ENCODE peak calls at places on chromosomes 12 and 14, in five cellular contexts. L, N, O, V and D are unnamed samples.

GRCh38 chr12:115710104-115710564 is 567.4 kb downstream of the MED13L start:
- DNase-seq in L (peak), N (peak), O (no peak), V (peak), D (peak)

GRCh38 chr14:77324816-77325745 is 4.2 kb downstream of the GSTZ1 start:
- DNase-seq in L (no peak), N (no peak), O (no peak), V (no peak), D (no peak)

GRCh38 chr12:46470039-46470627 is 97.6 kb upstream of the SLC38A2 start:
- DNase-seq in L (no peak), N (no peak), O (no peak), V (no peak), D (no peak)

GRCh38 chr12:53737951-53738833 is 10.9 kb upstream of the CALCOCO1 start:
- DNase-seq in L (no peak), N (no peak), O (no peak), V (no peak), D (no peak)

GRCh38 chr12:49750027-49750977 is 8.9 kb downstream of the TMBIM6 start:
- DNase-seq in L (peak), N (peak), O (no peak), V (peak), D (peak)

GRCh38 chr14:98227000-98227726 is 1044.8 kb downstream of the BCL11B start:
- DNase-seq in L (no peak), N (no peak), O (no peak), V (no peak), D (no peak)

GRCh38 chr12:69779928-69780327 is 41.3 kb downstream of the RAB3IP start:
- DNase-seq in L (peak), N (peak), O (no peak), V (peak), D (no peak)

GRCh38 chr14:58560208-58560607 is 77.6 kb upstream of the DACT1 start:
- DNase-seq in L (peak), N (peak), O (no peak), V (peak), D (no peak)

GRCh38 chr12:109835827-109836226 is 2.6 kb upstream of the TRPV4 start:
- DNase-seq in L (no peak), N (no peak), O (no peak), V (no peak), D (no peak)

GRCh38 chr12:482061-482460 is 22.3 kb downstream of the B4GALNT3 start:
- DNase-seq in L (no peak), N (no peak), O (no peak), V (no peak), D (no peak)

GRCh38 chr12:27524839-27525238 is 833 bp downstream of the PPFIBP1 start:
- DNase-seq in L (peak), N (peak), O (no peak), V (peak), D (no peak)

GRCh38 chr12:123141615-123142517 is 9.0 kb downstream of the PITPNM2 start:
- DNase-seq in L (peak), N (peak), O (peak), V (peak), D (no peak)

GRCh38 chr12:110370732-110371141 is 32.8 kb downstream of the ANAPC7 start:
- DNase-seq in L (peak), N (no peak), O (no peak), V (no peak), D (no peak)

GRCh38 chr12:51471465-51471864 is 46.8 kb downstream of the SLC4A8 start:
- DNase-seq in L (no peak), N (no peak), O (no peak), V (peak), D (no peak)

GRCh38 chr12:34342048-34342447 is 319.8 kb downstream of the ALG10 start:
- DNase-seq in L (no peak), N (no peak), O (no peak), V (no peak), D (no peak)

GRCh38 chr12:34341362-34341733 is 319.1 kb downstream of the ALG10 start:
- DNase-seq in L (no peak), N (no peak), O (no peak), V (no peak), D (no peak)

GRCh38 chr12:34344851-34345522 is 322.7 kb downstream of the ALG10 start:
- DNase-seq in L (no peak), N (no peak), O (no peak), V (no peak), D (no peak)

GRCh38 chr12:34343766-34344165 is 321.5 kb downstream of the ALG10 start:
- DNase-seq in L (no peak), N (no peak), O (no peak), V (no peak), D (no peak)

DNA sequence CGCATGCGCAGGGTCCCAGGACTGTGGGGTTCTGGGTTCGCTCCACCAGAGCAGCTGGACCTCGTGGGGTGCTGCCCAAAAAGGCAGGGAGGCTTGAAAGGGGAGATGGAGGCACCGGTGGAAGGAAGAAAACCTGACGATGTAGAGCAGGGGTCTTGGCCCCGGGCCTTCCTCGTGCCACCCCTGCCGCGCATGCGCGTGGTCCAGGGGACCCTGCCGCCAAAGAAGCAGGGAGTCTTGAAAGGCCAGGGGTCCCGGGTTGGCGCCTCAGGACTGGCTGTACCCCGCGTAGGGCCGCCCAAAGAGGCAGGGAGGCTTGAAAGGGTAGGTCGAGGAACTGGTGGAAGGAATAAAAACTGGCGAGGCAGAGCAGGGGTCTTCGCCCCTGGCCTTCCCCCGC is 321.0 kb downstream of the ALG10 start:
- DNase-seq in L (no peak), N (no peak), O (no peak), V (no peak), D (no peak)
- H3K4me3 ChIP-seq in L (no peak), N (no peak), O (no peak), V (no peak), D (no peak)

DNA sequence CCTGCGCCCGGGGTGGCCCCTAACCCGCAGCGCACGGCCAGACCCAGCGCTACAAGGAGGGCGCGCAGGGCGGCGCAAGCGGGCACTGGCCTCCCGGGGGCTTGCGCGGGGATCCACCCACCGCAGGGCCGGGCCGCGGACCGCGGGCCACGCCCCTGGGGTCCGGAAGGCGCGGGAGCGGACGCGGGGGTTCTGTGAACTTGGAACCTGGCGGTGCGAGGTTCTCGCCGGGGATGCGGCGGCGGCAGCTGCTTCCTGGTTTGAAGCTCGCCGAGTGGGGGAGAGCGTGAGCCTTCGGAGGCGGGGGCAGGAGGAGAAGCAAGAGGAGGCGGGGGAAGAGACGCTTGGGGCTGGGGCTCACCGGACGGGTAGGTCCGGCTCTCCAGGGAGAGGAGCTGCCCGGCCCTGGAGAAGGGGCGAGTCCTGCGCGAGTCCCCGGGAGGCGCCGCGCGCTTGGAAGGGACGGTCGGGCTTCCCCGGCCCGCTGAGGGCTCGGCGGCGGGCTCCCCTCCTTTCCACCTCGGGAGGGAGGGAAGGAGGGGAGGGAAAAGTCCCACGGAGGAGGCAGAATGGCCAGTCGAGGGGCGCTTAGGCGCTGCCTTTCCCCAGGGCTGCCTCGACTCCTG is at the start of gene PRKCH:
- DNase-seq in L (peak), N (peak), O (peak), V (peak), D (peak)
- H3K4me3 ChIP-seq in L (peak), N (peak), O (peak), V (peak), D (peak)

DNA sequence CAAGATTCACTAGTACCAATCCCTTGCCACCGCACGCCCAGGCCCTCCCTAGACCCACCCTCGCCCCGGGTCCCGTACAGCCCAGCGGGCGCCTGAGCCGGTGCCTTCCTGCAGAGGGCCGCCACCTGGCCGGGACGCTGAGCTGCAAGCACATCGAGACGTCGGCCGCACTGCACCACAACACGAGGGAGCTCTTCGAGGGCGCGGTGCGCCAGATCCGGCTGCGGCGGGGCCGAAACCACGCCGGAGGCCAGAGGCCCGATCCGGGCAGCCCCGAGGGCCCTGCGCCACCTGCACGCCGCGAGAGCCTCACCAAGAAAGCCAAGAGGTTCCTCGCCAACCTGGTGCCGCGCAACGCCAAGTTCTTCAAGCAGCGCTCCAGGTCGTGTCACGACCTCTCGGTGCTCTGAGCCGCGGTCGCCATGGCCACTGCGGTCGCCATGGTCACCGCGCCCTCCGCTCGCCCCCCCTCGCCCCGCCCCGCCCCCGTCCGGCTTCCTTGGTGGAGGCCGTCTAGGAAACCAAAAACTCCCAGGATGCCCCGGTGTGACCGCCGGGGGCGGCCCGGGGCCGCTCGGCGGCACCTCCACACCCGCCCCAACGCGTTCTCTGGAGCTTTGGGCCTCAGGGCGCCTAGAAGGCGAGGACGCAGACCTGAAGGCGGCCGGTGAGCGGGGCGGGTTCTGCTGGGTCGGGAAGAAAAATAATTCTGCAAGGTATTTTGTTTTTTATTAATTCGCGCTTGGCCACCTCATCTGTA is 3.7 kb downstream of the REM2 start:
- DNase-seq in L (peak), N (peak), O (peak), V (peak), D (no peak)
- H3K4me3 ChIP-seq in L (peak), N (peak), O (peak), V (peak), D (peak)

DNA sequence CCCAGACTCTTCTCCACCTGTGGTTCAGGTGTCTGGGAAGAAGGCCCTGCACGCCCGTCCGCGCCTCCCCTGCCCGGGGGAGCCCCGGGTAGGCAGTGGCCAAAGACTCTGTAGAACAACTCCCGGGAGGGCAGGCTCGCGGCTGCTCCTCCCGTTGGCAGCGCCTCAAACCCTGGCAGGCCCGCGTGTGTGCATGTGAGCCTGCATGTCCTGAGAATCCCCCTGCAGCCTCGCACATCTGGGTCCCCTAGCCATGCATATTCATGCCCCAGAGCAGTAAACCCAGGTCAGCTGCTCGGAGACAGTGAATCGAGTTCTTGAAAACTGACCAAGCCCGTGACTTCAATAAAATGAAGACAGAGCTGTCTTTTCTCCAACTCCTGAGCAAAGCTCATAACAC is 165.9 kb downstream of the MON2 start:
- DNase-seq in L (no peak), N (peak), O (peak), V (no peak), D (peak)
- H3K4me3 ChIP-seq in L (peak), N (peak), O (peak), V (peak), D (peak)

DNA sequence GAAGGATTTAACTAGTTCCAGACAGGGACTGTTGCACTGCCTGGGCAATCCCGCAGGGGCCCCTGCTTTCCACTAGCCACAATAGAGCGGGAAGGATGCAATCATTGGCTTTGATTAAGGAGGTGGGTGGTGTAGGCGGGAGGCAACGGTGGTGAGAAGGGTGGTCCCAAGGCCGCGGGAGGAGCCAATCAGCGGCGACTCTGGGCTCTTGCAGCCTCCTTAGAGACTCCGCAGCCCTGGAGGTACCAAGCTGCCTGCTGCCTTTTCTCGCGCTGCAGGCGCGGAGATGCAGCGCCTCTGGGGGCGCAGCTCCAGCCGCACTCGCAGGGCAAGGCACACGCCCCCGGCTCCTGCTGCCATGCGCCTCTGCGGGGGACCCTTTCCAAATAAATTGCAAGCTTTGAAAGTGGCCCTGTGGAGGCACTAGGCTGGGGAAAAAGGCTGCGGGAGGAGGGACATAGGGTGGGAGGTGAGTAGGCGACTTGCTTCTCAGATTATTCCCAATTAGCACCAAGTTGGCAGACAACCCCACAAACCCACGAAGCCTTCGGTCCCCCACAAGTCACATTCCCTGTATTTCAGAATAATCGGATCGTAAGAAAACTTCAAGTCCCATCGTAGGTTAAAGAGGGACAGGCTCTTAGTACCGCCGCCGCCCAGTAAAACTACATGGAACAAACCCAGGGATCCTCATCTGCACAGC is 860 bp upstream of the KCNA1 start:
- DNase-seq in L (no peak), N (no peak), O (no peak), V (no peak), D (no peak)
- H3K4me3 ChIP-seq in L (no peak), N (no peak), O (no peak), V (no peak), D (peak)

GRCh38 chr12:8906781-8907180 is 7.5 kb upstream of the PHC1 start:
- DNase-seq in L (no peak), N (no peak), O (no peak), V (no peak), D (no peak)
- H3K4me3 ChIP-seq in L (no peak), N (no peak), O (no peak), V (no peak), D (no peak)

GRCh38 chr14:99245541-99246511 is 26.2 kb downstream of the BCL11B start:
- DNase-seq in L (no peak), N (no peak), O (no peak), V (no peak), D (no peak)

GRCh38 chr14:99246536-99247083 is 25.4 kb downstream of the BCL11B start:
- DNase-seq in L (no peak), N (no peak), O (no peak), V (no peak), D (no peak)

GRCh38 chr14:99242816-99243795 is 28.9 kb downstream of the BCL11B start:
- DNase-seq in L (peak), N (no peak), O (no peak), V (no peak), D (no peak)

GRCh38 chr14:99244960-99245340 is 27.0 kb downstream of the BCL11B start:
- DNase-seq in L (peak), N (no peak), O (no peak), V (no peak), D (no peak)

GRCh38 chr14:99244299-99244959 is 27.6 kb downstream of the BCL11B start:
- DNase-seq in L (peak), N (no peak), O (no peak), V (no peak), D (no peak)
- H3K4me3 ChIP-seq in L (peak), N (no peak), O (no peak), V (no peak), D (no peak)

GRCh38 chr14:68548194-68549056 is 244.4 kb downstream of the ZFP36L1 start:
- DNase-seq in L (peak), N (peak), O (peak), V (peak), D (peak)
- H3K4me3 ChIP-seq in L (peak), N (peak), O (no peak), V (no peak), D (peak)

GRCh38 chr14:104138891-104139459 is 588 bp downstream of the KIF26A start:
- DNase-seq in L (peak), N (no peak), O (no peak), V (no peak), D (no peak)
- H3K4me3 ChIP-seq in L (no peak), N (no peak), O (peak), V (no peak), D (peak)